ENCODE peak calls at places on chromosomes 16 and 17, in eight cellular contexts. One of them, this sample, is unnamed.

GRCh38 chr17:57210224-57210553 is 46.1 kb upstream of the MSI2 start:
- DNase-seq in tibial artery: no peak
- DNase-seq in prostate gland: no peak
- DNase-seq in kidney: no peak
- DNase-seq in LHCN-M2: peak
- DNase-seq in H7: no peak
- DNase-seq in HFF-Myc: no peak
- DNase-seq in T-helper 1 cell: no peak
- DNase-seq in this sample: no peak

GRCh38 chr17:27276653-27277156 is 17.2 kb upstream of the WSB1 start:
- DNase-seq in tibial artery: no peak
- DNase-seq in prostate gland: no peak
- DNase-seq in kidney: no peak
- DNase-seq in LHCN-M2: no peak
- DNase-seq in H7: peak
- DNase-seq in HFF-Myc: no peak
- DNase-seq in T-helper 1 cell: no peak
- DNase-seq in this sample: peak

GRCh38 chr16:48946687-48947370 is 334.8 kb downstream of the CBLN1 start:
- DNase-seq in tibial artery: no peak
- DNase-seq in prostate gland: no peak
- DNase-seq in kidney: no peak
- DNase-seq in LHCN-M2: no peak
- DNase-seq in H7: no peak
- DNase-seq in HFF-Myc: no peak
- DNase-seq in T-helper 1 cell: no peak
- DNase-seq in this sample: no peak

GRCh38 chr16:1278456-1278855 is 22.6 kb downstream of the TPSD1 start:
- DNase-seq in tibial artery: no peak
- DNase-seq in prostate gland: no peak
- DNase-seq in kidney: no peak
- DNase-seq in LHCN-M2: no peak
- DNase-seq in H7: peak
- DNase-seq in HFF-Myc: no peak
- DNase-seq in T-helper 1 cell: no peak
- DNase-seq in this sample: no peak

GRCh38 chr17:29068828-29069227 is 25.9 kb downstream of the PIPOX start:
- DNase-seq in tibial artery: no peak
- DNase-seq in prostate gland: no peak
- DNase-seq in kidney: no peak
- DNase-seq in LHCN-M2: no peak
- DNase-seq in H7: no peak
- DNase-seq in HFF-Myc: no peak
- DNase-seq in T-helper 1 cell: no peak
- DNase-seq in this sample: no peak

GRCh38 chr16:35365675-35366074 is 1906.3 kb downstream of the TP53TG3F start:
- DNase-seq in tibial artery: no peak
- DNase-seq in prostate gland: no peak
- DNase-seq in kidney: no peak
- DNase-seq in LHCN-M2: no peak
- DNase-seq in H7: no peak
- DNase-seq in HFF-Myc: no peak
- DNase-seq in T-helper 1 cell: no peak
- DNase-seq in this sample: no peak

GRCh38 chr17:76452102-76452645 is 778 bp downstream of the UBE2O start:
- DNase-seq in tibial artery: no peak
- DNase-seq in prostate gland: no peak
- DNase-seq in kidney: no peak
- DNase-seq in LHCN-M2: no peak
- DNase-seq in H7: peak
- DNase-seq in HFF-Myc: no peak
- DNase-seq in T-helper 1 cell: no peak
- DNase-seq in this sample: no peak

GRCh38 chr17:2144701-2145100 is 89.8 kb downstream of the HIC1 start:
- DNase-seq in tibial artery: no peak
- DNase-seq in prostate gland: no peak
- DNase-seq in kidney: no peak
- DNase-seq in LHCN-M2: no peak
- DNase-seq in H7: no peak
- DNase-seq in HFF-Myc: no peak
- DNase-seq in T-helper 1 cell: no peak
- DNase-seq in this sample: no peak

GRCh38 chr17:64546716-64547115 is 39.9 kb downstream of the CEP95 start:
- DNase-seq in tibial artery: no peak
- DNase-seq in prostate gland: no peak
- DNase-seq in kidney: no peak
- DNase-seq in LHCN-M2: no peak
- DNase-seq in H7: no peak
- DNase-seq in HFF-Myc: no peak
- DNase-seq in T-helper 1 cell: no peak
- DNase-seq in this sample: no peak

GRCh38 chr17:48547839-48548686 is 3.2 kb upstream of the HOXB2 start:
- DNase-seq in tibial artery: no peak
- DNase-seq in prostate gland: no peak
- DNase-seq in kidney: no peak
- DNase-seq in LHCN-M2: no peak
- DNase-seq in H7: no peak
- DNase-seq in HFF-Myc: no peak
- DNase-seq in T-helper 1 cell: peak
- DNase-seq in this sample: no peak

GRCh38 chr17:35778641-35779196 is 16.7 kb downstream of the MMP28 start:
- DNase-seq in tibial artery: no peak
- DNase-seq in prostate gland: no peak
- DNase-seq in kidney: no peak
- DNase-seq in LHCN-M2: no peak
- DNase-seq in H7: no peak
- DNase-seq in HFF-Myc: no peak
- DNase-seq in T-helper 1 cell: no peak
- DNase-seq in this sample: no peak

GRCh38 chr16:85820604-85821372 is 21.3 kb downstream of the COX4I1 start:
- DNase-seq in tibial artery: no peak
- DNase-seq in prostate gland: no peak
- DNase-seq in kidney: peak
- DNase-seq in LHCN-M2: no peak
- DNase-seq in H7: no peak
- DNase-seq in HFF-Myc: no peak
- DNase-seq in T-helper 1 cell: no peak
- DNase-seq in this sample: no peak

GRCh38 chr16:8634991-8635736 is 13.7 kb downstream of the METTL22 start:
- DNase-seq in tibial artery: no peak
- DNase-seq in prostate gland: no peak
- DNase-seq in kidney: no peak
- DNase-seq in LHCN-M2: no peak
- DNase-seq in H7: peak
- DNase-seq in HFF-Myc: no peak
- DNase-seq in T-helper 1 cell: no peak
- DNase-seq in this sample: peak

GRCh38 chr17:47301161-47301560 is 22.6 kb upstream of the EFCAB13 start:
- DNase-seq in tibial artery: no peak
- DNase-seq in prostate gland: no peak
- DNase-seq in kidney: no peak
- DNase-seq in LHCN-M2: no peak
- DNase-seq in H7: no peak
- DNase-seq in HFF-Myc: no peak
- DNase-seq in T-helper 1 cell: peak
- DNase-seq in this sample: no peak

GRCh38 chr17:54870671-54871175 is 29.9 kb upstream of the TOM1L1 start:
- DNase-seq in tibial artery: no peak
- DNase-seq in prostate gland: no peak
- DNase-seq in kidney: no peak
- DNase-seq in LHCN-M2: no peak
- DNase-seq in H7: no peak
- DNase-seq in HFF-Myc: no peak
- DNase-seq in T-helper 1 cell: no peak
- DNase-seq in this sample: no peak

GRCh38 chr17:19958023-19958422 is 19.6 kb downstream of the AKAP10 start:
- DNase-seq in tibial artery: no peak
- DNase-seq in prostate gland: no peak
- DNase-seq in kidney: no peak
- DNase-seq in LHCN-M2: peak
- DNase-seq in H7: no peak
- DNase-seq in HFF-Myc: peak
- DNase-seq in T-helper 1 cell: no peak
- DNase-seq in this sample: peak

GRCh38 chr17:27496501-27496943 is 40.3 kb downstream of the KSR1 start:
- DNase-seq in tibial artery: no peak
- DNase-seq in prostate gland: peak
- DNase-seq in kidney: peak
- DNase-seq in LHCN-M2: no peak
- DNase-seq in H7: peak
- DNase-seq in HFF-Myc: no peak
- DNase-seq in T-helper 1 cell: no peak
- DNase-seq in this sample: peak

GRCh38 chr16:87844809-87845208 is 24.5 kb downstream of the SLC7A5 start:
- DNase-seq in tibial artery: no peak
- DNase-seq in prostate gland: no peak
- DNase-seq in kidney: no peak
- DNase-seq in LHCN-M2: no peak
- DNase-seq in H7: no peak
- DNase-seq in HFF-Myc: no peak
- DNase-seq in T-helper 1 cell: no peak
- DNase-seq in this sample: no peak

GRCh38 chr16:20746461-20746860 is 4.8 kb upstream of the THUMPD1 start:
- DNase-seq in tibial artery: no peak
- DNase-seq in prostate gland: no peak
- DNase-seq in kidney: no peak
- DNase-seq in LHCN-M2: no peak
- DNase-seq in H7: no peak
- DNase-seq in HFF-Myc: no peak
- DNase-seq in T-helper 1 cell: no peak
- DNase-seq in this sample: no peak

GRCh38 chr17:47966079-47966519 is 4.8 kb upstream of the CDK5RAP3 start:
- DNase-seq in tibial artery: no peak
- DNase-seq in prostate gland: peak
- DNase-seq in kidney: no peak
- DNase-seq in LHCN-M2: no peak
- DNase-seq in H7: no peak
- DNase-seq in HFF-Myc: no peak
- DNase-seq in T-helper 1 cell: no peak
- DNase-seq in this sample: no peak

GRCh38 chr16:81715358-81716196 is 63.5 kb upstream of the PLCG2 start:
- DNase-seq in tibial artery: no peak
- DNase-seq in prostate gland: no peak
- DNase-seq in kidney: peak
- DNase-seq in LHCN-M2: no peak
- DNase-seq in H7: no peak
- DNase-seq in HFF-Myc: no peak
- DNase-seq in T-helper 1 cell: peak
- DNase-seq in this sample: no peak

GRCh38 chr17:28985950-28986713 is 19.7 kb downstream of the SEZ6 start:
- DNase-seq in tibial artery: no peak
- DNase-seq in prostate gland: no peak
- DNase-seq in kidney: no peak
- DNase-seq in LHCN-M2: no peak
- DNase-seq in H7: peak
- DNase-seq in HFF-Myc: no peak
- DNase-seq in T-helper 1 cell: no peak
- DNase-seq in this sample: peak

GRCh38 chr17:57902800-57903759 is 52.1 kb downstream of the CUEDC1 start:
- DNase-seq in tibial artery: peak
- DNase-seq in prostate gland: peak
- DNase-seq in kidney: peak
- DNase-seq in LHCN-M2: peak
- DNase-seq in H7: no peak
- DNase-seq in HFF-Myc: no peak
- DNase-seq in T-helper 1 cell: no peak
- DNase-seq in this sample: no peak

GRCh38 chr17:41060052-41060604 is at the start of gene KRTAP2-3:
- DNase-seq in tibial artery: no peak
- DNase-seq in prostate gland: no peak
- DNase-seq in kidney: no peak
- DNase-seq in LHCN-M2: peak
- DNase-seq in H7: no peak
- DNase-seq in HFF-Myc: peak
- DNase-seq in T-helper 1 cell: no peak
- DNase-seq in this sample: no peak

GRCh38 chr16:72068930-72069329 is 5.9 kb downstream of the HPR start:
- DNase-seq in tibial artery: no peak
- DNase-seq in prostate gland: no peak
- DNase-seq in kidney: no peak
- DNase-seq in LHCN-M2: no peak
- DNase-seq in H7: no peak
- DNase-seq in HFF-Myc: no peak
- DNase-seq in T-helper 1 cell: no peak
- DNase-seq in this sample: no peak

GRCh38 chr16:4601317-4602186 is 13.1 kb downstream of the UBALD1 start:
- DNase-seq in tibial artery: no peak
- DNase-seq in prostate gland: peak
- DNase-seq in kidney: no peak
- DNase-seq in LHCN-M2: no peak
- DNase-seq in H7: peak
- DNase-seq in HFF-Myc: no peak
- DNase-seq in T-helper 1 cell: no peak
- DNase-seq in this sample: no peak

GRCh38 chr16:11797166-11797956 is at the start of gene ZC3H7A:
- DNase-seq in tibial artery: peak
- DNase-seq in prostate gland: peak
- DNase-seq in kidney: peak
- DNase-seq in LHCN-M2: peak
- DNase-seq in H7: peak
- DNase-seq in HFF-Myc: peak
- DNase-seq in T-helper 1 cell: peak
- DNase-seq in this sample: peak

GRCh38 chr16:24541534-24541933 is 2.2 kb downstream of the RBBP6 start:
- DNase-seq in tibial artery: no peak
- DNase-seq in prostate gland: no peak
- DNase-seq in kidney: no peak
- DNase-seq in LHCN-M2: no peak
- DNase-seq in H7: no peak
- DNase-seq in HFF-Myc: no peak
- DNase-seq in T-helper 1 cell: peak
- DNase-seq in this sample: no peak